ENCODE peak calls at places on chromosomes 3 and 15, in nine cellular contexts. One of them, this sample, is unnamed.

GRCh38 chr3:40877651-40878463 is 321.4 kb upstream of the CTNNB1 start:
- DNase-seq in EL: no peak
- DNase-seq in stimulated activated CD4-positive, alpha-beta T cell treated with anti-CD3 and anti-CD28 coated beads, Interleukin-4, amount 100 ng/mL, for 1 hour: no peak
- DNase-seq in nucleus accumbens: peak; percentile 36
- DNase-seq in amygdala: peak; percentile 57
- DNase-seq in SW 1271: no peak
- DNase-seq in T follicular helper cell: no peak
- DNase-seq in AG04450: no peak
- DNase-seq in right atrium auricular region: peak; percentile 82
- DNase-seq in this sample: peak; percentile 72

GRCh38 chr3:100268986-100269385 is 8.2 kb downstream of the TBC1D23 start:
- DNase-seq in amygdala: no peak
- DNase-seq in T follicular helper cell: no peak
- DNase-seq in stimulated activated CD4-positive, alpha-beta T cell treated with anti-CD3 and anti-CD28 coated beads, Interleukin-4, amount 100 ng/mL, for 1 hour: no peak
- DNase-seq in nucleus accumbens: no peak
- DNase-seq in AG04450: no peak
- DNase-seq in right atrium auricular region: no peak
- DNase-seq in SW 1271: no peak
- DNase-seq in EL: peak; percentile 26
- DNase-seq in this sample: no peak

GRCh38 chr3:126446301-126446700 is 29.4 kb downstream of the ZXDC start:
- DNase-seq in nucleus accumbens: no peak
- DNase-seq in T follicular helper cell: no peak
- DNase-seq in amygdala: no peak
- DNase-seq in right atrium auricular region: peak; percentile 43
- DNase-seq in EL: no peak
- DNase-seq in SW 1271: no peak
- DNase-seq in stimulated activated CD4-positive, alpha-beta T cell treated with anti-CD3 and anti-CD28 coated beads, Interleukin-4, amount 100 ng/mL, for 1 hour: no peak
- DNase-seq in AG04450: no peak
- DNase-seq in this sample: no peak

GRCh38 chr3:71718069-71718468 is 7.1 kb downstream of the EIF4E3 start:
- DNase-seq in EL: no peak
- DNase-seq in right atrium auricular region: no peak
- DNase-seq in SW 1271: no peak
- DNase-seq in amygdala: no peak
- DNase-seq in nucleus accumbens: no peak
- DNase-seq in AG04450: no peak
- DNase-seq in T follicular helper cell: no peak
- DNase-seq in stimulated activated CD4-positive, alpha-beta T cell treated with anti-CD3 and anti-CD28 coated beads, Interleukin-4, amount 100 ng/mL, for 1 hour: no peak
- DNase-seq in this sample: no peak

GRCh38 chr3:79258479-79258878 is 509.3 kb downstream of the ROBO1 start:
- DNase-seq in right atrium auricular region: no peak
- DNase-seq in AG04450: no peak
- DNase-seq in T follicular helper cell: no peak
- DNase-seq in EL: peak; percentile 25
- DNase-seq in stimulated activated CD4-positive, alpha-beta T cell treated with anti-CD3 and anti-CD28 coated beads, Interleukin-4, amount 100 ng/mL, for 1 hour: no peak
- DNase-seq in SW 1271: no peak
- DNase-seq in amygdala: no peak
- DNase-seq in nucleus accumbens: no peak
- DNase-seq in this sample: no peak

GRCh38 chr3:170429050-170429449 is 10.4 kb downstream of the CLDN11 start:
- DNase-seq in right atrium auricular region: no peak
- DNase-seq in T follicular helper cell: no peak
- DNase-seq in amygdala: no peak
- DNase-seq in nucleus accumbens: no peak
- DNase-seq in AG04450: no peak
- DNase-seq in SW 1271: no peak
- DNase-seq in EL: peak; percentile 68
- DNase-seq in stimulated activated CD4-positive, alpha-beta T cell treated with anti-CD3 and anti-CD28 coated beads, Interleukin-4, amount 100 ng/mL, for 1 hour: no peak
- DNase-seq in this sample: no peak

GRCh38 chr3:45486926-45487325 is 98.5 kb downstream of the LARS2 start:
- DNase-seq in T follicular helper cell: no peak
- DNase-seq in SW 1271: no peak
- DNase-seq in EL: peak; percentile 31
- DNase-seq in right atrium auricular region: no peak
- DNase-seq in nucleus accumbens: no peak
- DNase-seq in amygdala: no peak
- DNase-seq in stimulated activated CD4-positive, alpha-beta T cell treated with anti-CD3 and anti-CD28 coated beads, Interleukin-4, amount 100 ng/mL, for 1 hour: no peak
- DNase-seq in AG04450: no peak
- DNase-seq in this sample: no peak

GRCh38 chr15:48389701-48390143 is 58.5 kb downstream of the DUT start:
- DNase-seq in right atrium auricular region: no peak
- DNase-seq in SW 1271: no peak
- DNase-seq in nucleus accumbens: no peak
- DNase-seq in T follicular helper cell: no peak
- DNase-seq in stimulated activated CD4-positive, alpha-beta T cell treated with anti-CD3 and anti-CD28 coated beads, Interleukin-4, amount 100 ng/mL, for 1 hour: no peak
- DNase-seq in AG04450: no peak
- DNase-seq in EL: peak; percentile 61
- DNase-seq in amygdala: no peak
- DNase-seq in this sample: no peak

GRCh38 chr3:194306109-194306686 is 44.9 kb downstream of the CPN2 start:
- DNase-seq in EL: no peak
- DNase-seq in right atrium auricular region: no peak
- DNase-seq in stimulated activated CD4-positive, alpha-beta T cell treated with anti-CD3 and anti-CD28 coated beads, Interleukin-4, amount 100 ng/mL, for 1 hour: peak; percentile 22
- DNase-seq in nucleus accumbens: no peak
- DNase-seq in T follicular helper cell: no peak
- DNase-seq in SW 1271: no peak
- DNase-seq in amygdala: no peak
- DNase-seq in AG04450: no peak
- DNase-seq in this sample: no peak

GRCh38 chr3:73451276-73451973 is 173.3 kb downstream of the PDZRN3 start:
- DNase-seq in T follicular helper cell: no peak
- DNase-seq in right atrium auricular region: no peak
- DNase-seq in SW 1271: no peak
- DNase-seq in amygdala: no peak
- DNase-seq in AG04450: no peak
- DNase-seq in stimulated activated CD4-positive, alpha-beta T cell treated with anti-CD3 and anti-CD28 coated beads, Interleukin-4, amount 100 ng/mL, for 1 hour: no peak
- DNase-seq in nucleus accumbens: no peak
- DNase-seq in EL: no peak
- DNase-seq in this sample: no peak

GRCh38 chr15:31031471-31032064 is 40.1 kb upstream of the MTMR10 start:
- DNase-seq in right atrium auricular region: no peak
- DNase-seq in AG04450: no peak
- DNase-seq in nucleus accumbens: no peak
- DNase-seq in SW 1271: no peak
- DNase-seq in stimulated activated CD4-positive, alpha-beta T cell treated with anti-CD3 and anti-CD28 coated beads, Interleukin-4, amount 100 ng/mL, for 1 hour: no peak
- DNase-seq in amygdala: no peak
- DNase-seq in T follicular helper cell: no peak
- DNase-seq in EL: peak; percentile 66
- DNase-seq in this sample: no peak

This sample was measured in globus pallidus.